ENCODE peak calls at places on chromosomes 1 and 21, in four cellular contexts. One of them, this sample, is unnamed.

GRCh38 chr21:21612446-21612845 is 614.2 kb downstream of the NCAM2 start:
- DNase-seq in dermis microvascular lymphatic vessel endothelial cell: no peak
- DNase-seq in RWPE1: peak
- DNase-seq in GM04503: peak
- DNase-seq in this sample: no peak

GRCh38 chr1:10252508-10252907 is 42.1 kb downstream of the KIF1B start:
- DNase-seq in dermis microvascular lymphatic vessel endothelial cell: no peak
- DNase-seq in RWPE1: no peak
- DNase-seq in GM04503: peak
- DNase-seq in this sample: no peak

GRCh38 chr21:34580181-34580700 is 34.7 kb downstream of the RCAN1 start:
- DNase-seq in RWPE1: peak
- DNase-seq in GM04503: no peak
- DNase-seq in dermis microvascular lymphatic vessel endothelial cell: peak
- DNase-seq in this sample: peak

GRCh38 chr21:39527664-39528381 is 76.1 kb downstream of the SH3BGR start:
- DNase-seq in dermis microvascular lymphatic vessel endothelial cell: no peak
- DNase-seq in GM04503: no peak
- DNase-seq in RWPE1: no peak
- DNase-seq in this sample: peak

GRCh38 chr1:154427173-154428139 is 22.3 kb downstream of the IL6R start:
- DNase-seq in GM04503: no peak
- DNase-seq in dermis microvascular lymphatic vessel endothelial cell: no peak
- DNase-seq in RWPE1: no peak
- DNase-seq in this sample: no peak

GRCh38 chr1:110237406-110238152 is 27.5 kb downstream of the KCNC4 start:
- DNase-seq in GM04503: no peak
- DNase-seq in dermis microvascular lymphatic vessel endothelial cell: no peak
- DNase-seq in RWPE1: no peak
- DNase-seq in this sample: no peak

GRCh38 chr1:213622365-213623087 is 365.2 kb upstream of the PROX1 start:
- DNase-seq in RWPE1: no peak
- DNase-seq in GM04503: no peak
- DNase-seq in dermis microvascular lymphatic vessel endothelial cell: no peak
- DNase-seq in this sample: no peak

GRCh38 chr1:80893140-80893539 is 907.6 kb upstream of the ADGRL2 start:
- DNase-seq in dermis microvascular lymphatic vessel endothelial cell: no peak
- DNase-seq in GM04503: no peak
- DNase-seq in RWPE1: no peak
- DNase-seq in this sample: no peak

GRCh38 chr1:45491464-45492260 is 699 bp upstream of the TESK2 start:
- DNase-seq in dermis microvascular lymphatic vessel endothelial cell: no peak
- DNase-seq in GM04503: no peak
- DNase-seq in RWPE1: no peak
- DNase-seq in this sample: no peak

This sample was measured in HT-29.